ENCODE peak calls at places on chromosomes 12 and 14, in nine cellular contexts. Z, C, U, X, T, B, F, I and V are unnamed samples.

GRCh38 chr12:52650520-52651081 is 1.4 kb downstream of the KRT2 start:
- DNase-seq in Z (no peak), C (no peak), U (no peak), X (peak), T (no peak), B (peak), F (peak), I (peak), V (no peak)

GRCh38 chr12:85865905-85866304 is 8.2 kb upstream of the NTS start:
- DNase-seq in Z (no peak), C (no peak), U (no peak), X (peak), T (no peak), B (no peak), F (peak), I (no peak), V (no peak)

GRCh38 chr14:100676089-100676685 is 50.5 kb upstream of the DLK1 start:
- DNase-seq in Z (no peak), C (no peak), U (no peak), X (no peak), T (no peak), B (no peak), F (no peak), I (no peak), V (no peak)

GRCh38 chr12:78118036-78118435 is 287.3 kb downstream of the NAV3 start:
- DNase-seq in Z (peak), C (no peak), U (no peak), X (no peak), T (no peak), B (no peak), F (no peak), I (no peak), V (peak)

GRCh38 chr12:19154696-19155095 is 25.2 kb downstream of the PLEKHA5 start:
- DNase-seq in Z (no peak), C (no peak), U (no peak), X (peak), T (no peak), B (no peak), F (no peak), I (no peak), V (peak)

GRCh38 chr12:19922687-19923086 is 445.6 kb upstream of the PDE3A start:
- DNase-seq in Z (no peak), C (no peak), U (no peak), X (peak), T (no peak), B (no peak), F (no peak), I (peak), V (no peak)

GRCh38 chr12:6752181-6752930 is 585 bp downstream of the MLF2 start:
- DNase-seq in Z (no peak), C (no peak), U (no peak), X (peak), T (peak), B (no peak), F (peak), I (no peak), V (peak)

GRCh38 chr14:23514009-23514962 is 37.3 kb downstream of the ZFHX2 start:
- DNase-seq in Z (no peak), C (no peak), U (peak), X (no peak), T (no peak), B (no peak), F (no peak), I (no peak), V (no peak)

GRCh38 chr12:47079365-47079893 is at the start of gene PCED1B:
- DNase-seq in Z (peak), C (peak), U (no peak), X (peak), T (peak), B (peak), F (peak), I (peak), V (peak)

GRCh38 chr12:79927772-79928474 is 7.0 kb downstream of the PPP1R12A start:
- DNase-seq in Z (peak), C (peak), U (no peak), X (peak), T (peak), B (no peak), F (peak), I (peak), V (peak)

GRCh38 chr12:107330901-107331431 is 237.6 kb upstream of the CRY1 start:
- DNase-seq in Z (no peak), C (no peak), U (no peak), X (no peak), T (no peak), B (no peak), F (no peak), I (no peak), V (peak)

GRCh38 chr12:1797011-1797901 is 23.1 kb upstream of the LRTM2 start:
- DNase-seq in Z (peak), C (peak), U (no peak), X (peak), T (peak), B (peak), F (no peak), I (no peak), V (no peak)